ENCODE peak calls at places on chromosomes 13 and 19, in four cellular contexts. O is GM12878, E is K562, R is HepG2. G is an unnamed sample.

GRCh38 chr19:54492568-54492967 is 10.1 kb upstream of the LAIR2 start:
- DNase-seq in O (no peak), R (no peak), E (no peak), G (no peak)

GRCh38 chr13:83691966-83692365 is 190.3 kb downstream of the SLITRK1 start:
- DNase-seq in R (no peak), O (no peak), E (no peak), G (no peak)

GRCh38 chr19:48123907-48124675 is 13.5 kb upstream of the PLA2G4C start:
- DNase-seq in R (peak; percentile 39), O (no peak), E (no peak), G (no peak)

GRCh38 chr19:19514881-19515763 is at the start of gene TSSK6:
- DNase-seq in R (peak; percentile 31), O (no peak), E (no peak), G (no peak)

GRCh38 chr13:45055198-45055901 is 65.0 kb upstream of the GTF2F2 start:
- DNase-seq in R (no peak), O (peak; percentile 24), E (no peak), G (no peak)

GRCh38 chr13:22189176-22190048 is 518.5 kb downstream of the FGF9 start:
- DNase-seq in O (no peak), R (no peak), E (no peak), G (no peak)

GRCh38 chr13:41254902-41255301 is 8.5 kb downstream of the MTRF1 start:
- DNase-seq in O (no peak), R (no peak), E (no peak), G (no peak)

GRCh38 chr13:111597041-111598017 is 276.9 kb downstream of the TEX29 start:
- DNase-seq in R (no peak), E (no peak), O (no peak), G (no peak)

GRCh38 chr19:44903602-44904425 is 1.8 kb upstream of the APOE start:
- DNase-seq in R (peak; percentile 80), E (peak; percentile 86), O (no peak), G (peak; percentile 76)

GRCh38 chr13:101618440-101619187 is 166.1 kb downstream of the ITGBL1 start:
- DNase-seq in R (no peak), E (no peak), O (no peak), G (no peak)

GRCh38 chr13:98482476-98483444 is 94.1 kb downstream of the STK24 start:
- DNase-seq in O (no peak), E (no peak), R (no peak), G (no peak)

GRCh38 chr13:112956516-112957294 is 12.3 kb upstream of the MCF2L start:
- DNase-seq in E (no peak), R (peak; percentile 77), O (no peak), G (no peak)

GRCh38 chr19:12944064-12944674 is 1.5 kb upstream of the RAD23A start:
- DNase-seq in R (no peak), O (no peak), E (no peak), G (no peak)

GRCh38 chr13:27997904-27998522 is 9.5 kb upstream of the URAD start:
- DNase-seq in O (no peak), E (peak; percentile 68), R (peak; percentile 48), G (peak; percentile 68)

GRCh38 chr19:39381910-39382611 is 8.8 kb downstream of the PAF1 start:
- DNase-seq in O (no peak), E (peak; percentile 90), R (no peak), G (no peak)

GRCh38 chr19:19062454-19063182 is 1.2 kb upstream of the SLC25A42 start:
- DNase-seq in R (peak; percentile 30), O (no peak), E (peak; percentile 86), G (no peak)

GRCh38 chr13:96388598-96388997 is 298.7 kb downstream of the HS6ST3 start:
- DNase-seq in E (no peak), O (no peak), R (no peak), G (no peak)

GRCh38 chr13:86914757-86915156 is 756.4 kb upstream of the SLITRK5 start:
- DNase-seq in R (no peak), E (no peak), O (no peak), G (no peak)

GRCh38 chr13:23320926-23321533 is 112.5 kb downstream of the SACS start:
- DNase-seq in O (no peak), E (no peak), R (no peak), G (no peak)

GRCh38 chr19:49491030-49491803 is 3.8 kb downstream of the RPL13A start:
- DNase-seq in E (no peak), R (no peak), O (no peak), G (no peak)

GRCh38 chr13:73602295-73602694 is 531.9 kb downstream of the KLF12 start:
- DNase-seq in R (peak; percentile 4), E (peak; percentile 10), O (no peak), G (no peak)

GRCh38 chr19:39246951-39247669 is 1.5 kb downstream of the IFNL4 start:
- DNase-seq in O (no peak), E (no peak), R (no peak), G (no peak)

GRCh38 chr13:83780201-83780600 is 102.1 kb downstream of the SLITRK1 start:
- DNase-seq in E (peak; percentile 3), O (no peak), R (peak; percentile 27), G (peak; percentile 62)

GRCh38 chr13:41058229-41059070 is 2.9 kb upstream of the WBP4 start:
- DNase-seq in R (no peak), O (no peak), E (peak; percentile 18), G (no peak)

GRCh38 chr19:342801-343421 is 1.7 kb downstream of the MIER2 start:
- DNase-seq in R (no peak), E (peak; percentile 69), O (peak; percentile 15), G (no peak)

GRCh38 chr19:14817052-14817451 is 17.9 kb downstream of the OR7A5 start:
- DNase-seq in O (no peak), R (no peak), E (no peak), G (no peak)

GRCh38 chr13:44578064-44578394 is 1.9 kb upstream of the TSC22D1 start:
- DNase-seq in R (no peak), E (peak; percentile 38), O (no peak), G (no peak)

GRCh38 chr13:104321756-104322155 is 1255.5 kb upstream of the SLC10A2 start:
- DNase-seq in O (no peak), R (no peak), E (no peak), G (no peak)

GRCh38 chr13:50829896-50830295 is 13.6 kb downstream of the DLEU7 start:
- DNase-seq in R (no peak), E (no peak), O (no peak), G (no peak)

GRCh38 chr13:52879950-52880650 is 31.7 kb upstream of the PCDH8 start:
- DNase-seq in O (no peak), E (no peak), R (no peak), G (no peak)

GRCh38 chr13:44917589-44918322 is 71.5 kb downstream of the NUFIP1 start:
- DNase-seq in R (peak; percentile 92), E (peak; percentile 94), O (peak; percentile 98), G (peak; percentile 87)

GRCh38 chr13:111614009-111614408 is 293.6 kb downstream of the TEX29 start:
- DNase-seq in R (no peak), E (no peak), O (no peak), G (no peak)

GRCh38 chr19:47035127-47035494 is 13.3 kb downstream of the TMEM160 start:
- DNase-seq in R (no peak), O (no peak), E (peak; percentile 84), G (peak; percentile 40)

GRCh38 chr13:34776984-34777913 is 164.8 kb upstream of the NBEA start:
- DNase-seq in O (no peak), R (no peak), E (no peak), G (no peak)

GRCh38 chr19:57434386-57435061 is 601 bp upstream of the ZNF749 start:
- DNase-seq in O (no peak), R (no peak), E (peak; percentile 9), G (no peak)

GRCh38 chr13:109924376-109924775 is 138.0 kb upstream of the IRS2 start:
- DNase-seq in R (no peak), E (no peak), O (no peak), G (no peak)

GRCh38 chr13:109918179-109918651 is 131.8 kb upstream of the IRS2 start:
- DNase-seq in R (no peak), E (no peak), O (no peak), G (no peak)

GRCh38 chr13:109917422-109917821 is 131.0 kb upstream of the IRS2 start:
- DNase-seq in R (no peak), O (no peak), E (no peak), G (no peak)

GRCh38 chr13:109919715-109920375 is 133.5 kb upstream of the IRS2 start:
- DNase-seq in O (no peak), R (no peak), E (no peak), G (no peak)

DNA sequence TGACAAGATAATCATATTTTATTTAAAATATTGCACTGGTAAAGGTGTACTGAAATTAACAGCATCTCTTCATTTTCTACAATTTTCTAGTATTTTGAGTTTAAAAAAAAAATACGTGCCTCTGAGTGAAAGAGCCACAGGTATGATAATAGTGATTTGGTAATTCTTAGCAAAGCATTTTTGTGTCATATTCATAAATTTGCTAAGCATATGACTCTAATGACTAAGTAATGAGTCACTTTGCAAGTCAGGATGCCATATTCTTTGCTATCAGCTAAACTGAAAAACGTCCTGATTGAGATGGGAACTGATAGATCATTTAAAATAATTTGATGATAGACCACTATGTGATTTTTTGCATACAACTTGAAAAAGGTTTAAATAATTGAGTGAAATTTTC is 136.1 kb upstream of the IRS2 start:
- DNase-seq in E (no peak), O (no peak), R (no peak), G (no peak)
- TF ChIP-seq TARDBP in E (no peak), O (no peak), R (no peak), G (no peak)

GRCh38 chr19:31064486-31064885 is 284.8 kb downstream of the TSHZ3 start:
- DNase-seq in O (no peak), R (no peak), E (no peak), G (no peak)

GRCh38 chr19:31055454-31055853 is 293.8 kb downstream of the TSHZ3 start:
- DNase-seq in E (no peak), O (no peak), R (no peak), G (no peak)

GRCh38 chr19:31054430-31054829 is 294.8 kb downstream of the TSHZ3 start:
- DNase-seq in O (no peak), E (peak; percentile 38), R (no peak), G (peak; percentile 59)

GRCh38 chr19:31058676-31059075 is 290.6 kb downstream of the TSHZ3 start:
- DNase-seq in E (no peak), R (no peak), O (no peak), G (no peak)
- TF ChIP-seq SP1 in E (no peak), R (no peak), O (no peak), G (no peak)

GRCh38 chr19:10604460-10604980 is 17.4 kb upstream of the AP1M2 start:
- DNase-seq in E (peak; percentile 34), O (peak; percentile 52), R (no peak), G (no peak)
- TF ChIP-seq BHLHE40 in E (no peak), O (peak; percentile 10), R (no peak), G (no peak)

DNA sequence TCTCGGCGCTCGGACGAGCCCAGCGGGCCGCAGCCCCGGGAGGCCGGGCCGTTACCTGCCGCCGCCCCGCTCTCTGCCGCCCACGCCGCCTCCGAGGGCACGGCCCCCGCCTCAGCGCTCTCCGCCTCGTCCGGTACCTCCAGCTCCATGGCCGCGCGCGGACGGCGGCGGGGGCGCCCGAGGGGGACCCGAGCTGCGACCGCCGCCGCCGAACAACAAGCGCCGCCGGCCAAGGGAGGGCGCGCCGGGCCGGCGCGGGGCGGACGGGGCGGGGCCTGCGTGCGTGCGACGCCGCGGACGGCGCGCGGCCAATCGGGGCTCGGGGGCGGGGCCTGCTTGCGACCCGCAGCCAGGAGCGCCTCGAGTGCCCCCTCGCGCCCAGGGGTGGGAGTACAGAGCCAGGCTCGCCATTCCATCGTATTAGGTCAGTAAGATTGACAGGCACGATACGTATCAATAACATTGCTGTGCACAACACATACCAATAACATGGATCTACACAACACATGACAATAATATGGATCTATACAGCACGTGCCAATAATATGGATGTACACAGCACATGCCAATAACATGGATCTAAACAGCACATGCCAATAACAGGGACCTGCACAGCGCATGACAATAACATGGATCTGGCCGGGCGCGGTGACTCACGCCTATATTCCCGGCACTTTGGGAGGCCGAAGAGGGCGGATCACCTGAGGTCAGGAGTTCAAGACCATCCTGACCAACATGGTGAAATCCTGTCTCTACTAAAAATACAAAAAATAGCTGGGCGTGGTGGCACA is at the start of gene PIP5K1C:
- DNase-seq in O (peak; percentile 47), E (peak; percentile 93), R (peak; percentile 64), G (peak; percentile 97)
- TF ChIP-seq TARDBP in O (no peak), E (no peak), R (no peak), G (no peak)